ENCODE peak calls at places on chromosomes 16 and 17, in four cellular contexts. One of them, this sample, is unnamed.

GRCh38 chr16:82703156-82703555 is 76.4 kb downstream of the CDH13 start:
- DNase-seq in PC-9: no peak
- DNase-seq in AG09319: no peak
- DNase-seq in NCI-H524 treated with DMSO at 0.1 percent for 48 hours: no peak
- DNase-seq in this sample: no peak

GRCh38 chr16:51154271-51155171 is 3.5 kb upstream of the SALL1 start:
- DNase-seq in AG09319: no peak
- DNase-seq in NCI-H524 treated with DMSO at 0.1 percent for 48 hours: no peak
- DNase-seq in PC-9: no peak
- DNase-seq in this sample: no peak

GRCh38 chr17:7466318-7466643 is 13.2 kb downstream of the ZBTB4 start:
- DNase-seq in PC-9: no peak
- DNase-seq in AG09319: no peak
- DNase-seq in NCI-H524 treated with DMSO at 0.1 percent for 48 hours: no peak
- DNase-seq in this sample: no peak

GRCh38 chr17:36920032-36921000 is 17.0 kb upstream of the LHX1 start:
- DNase-seq in NCI-H524 treated with DMSO at 0.1 percent for 48 hours: no peak
- DNase-seq in AG09319: no peak
- DNase-seq in PC-9: peak; percentile 84
- DNase-seq in this sample: peak; percentile 72

GRCh38 chr16:84482951-84483881 is 21.2 kb downstream of the MEAK7 start:
- DNase-seq in PC-9: no peak
- DNase-seq in AG09319: no peak
- DNase-seq in NCI-H524 treated with DMSO at 0.1 percent for 48 hours: no peak
- DNase-seq in this sample: no peak

GRCh38 chr16:19524356-19524865 is 669 bp downstream of the CCP110 start:
- DNase-seq in PC-9: no peak
- DNase-seq in AG09319: no peak
- DNase-seq in NCI-H524 treated with DMSO at 0.1 percent for 48 hours: no peak
- DNase-seq in this sample: no peak

GRCh38 chr17:32517982-32518381 is 31.2 kb downstream of the CDK5R1 start:
- DNase-seq in NCI-H524 treated with DMSO at 0.1 percent for 48 hours: no peak
- DNase-seq in PC-9: no peak
- DNase-seq in AG09319: no peak
- DNase-seq in this sample: no peak

GRCh38 chr16:57941016-57941656 is 29.8 kb downstream of the CNGB1 start:
- DNase-seq in AG09319: peak; percentile 15
- DNase-seq in PC-9: peak; percentile 38
- DNase-seq in NCI-H524 treated with DMSO at 0.1 percent for 48 hours: no peak
- DNase-seq in this sample: peak; percentile 38

GRCh38 chr16:85998868-85999729 is 100.1 kb downstream of the IRF8 start:
- DNase-seq in NCI-H524 treated with DMSO at 0.1 percent for 48 hours: no peak
- DNase-seq in AG09319: no peak
- DNase-seq in PC-9: no peak
- DNase-seq in this sample: no peak

GRCh38 chr17:39653662-39654331 is 11.4 kb upstream of the TCAP start:
- DNase-seq in AG09319: no peak
- DNase-seq in NCI-H524 treated with DMSO at 0.1 percent for 48 hours: no peak
- DNase-seq in PC-9: peak; percentile 43
- DNase-seq in this sample: no peak

GRCh38 chr17:14211778-14212177 is 24.9 kb downstream of the CDRT15 start:
- DNase-seq in AG09319: no peak
- DNase-seq in NCI-H524 treated with DMSO at 0.1 percent for 48 hours: no peak
- DNase-seq in PC-9: no peak
- DNase-seq in this sample: no peak

GRCh38 chr16:68640972-68641371 is 4.1 kb upstream of the CDH3 start:
- DNase-seq in PC-9: peak; percentile 51
- DNase-seq in NCI-H524 treated with DMSO at 0.1 percent for 48 hours: no peak
- DNase-seq in AG09319: no peak
- DNase-seq in this sample: no peak

GRCh38 chr17:21025446-21025845 is 17.4 kb downstream of the USP22 start:
- DNase-seq in PC-9: no peak
- DNase-seq in AG09319: no peak
- DNase-seq in NCI-H524 treated with DMSO at 0.1 percent for 48 hours: no peak
- DNase-seq in this sample: no peak

GRCh38 chr16:84883301-84883700 is 63.5 kb downstream of the CRISPLD2 start:
- DNase-seq in PC-9: peak; percentile 62
- DNase-seq in AG09319: no peak
- DNase-seq in NCI-H524 treated with DMSO at 0.1 percent for 48 hours: no peak
- DNase-seq in this sample: no peak

GRCh38 chr16:51577621-51578303 is 426.7 kb upstream of the SALL1 start:
- DNase-seq in PC-9: no peak
- DNase-seq in AG09319: no peak
- DNase-seq in NCI-H524 treated with DMSO at 0.1 percent for 48 hours: no peak
- DNase-seq in this sample: no peak

GRCh38 chr16:29806641-29807425 is 504 bp downstream of the MAZ start:
- DNase-seq in AG09319: no peak
- DNase-seq in PC-9: peak; percentile 78
- DNase-seq in NCI-H524 treated with DMSO at 0.1 percent for 48 hours: no peak
- DNase-seq in this sample: no peak

GRCh38 chr17:76986318-76986717 is 118.1 kb downstream of the MGAT5B start:
- DNase-seq in PC-9: no peak
- DNase-seq in NCI-H524 treated with DMSO at 0.1 percent for 48 hours: no peak
- DNase-seq in AG09319: no peak
- DNase-seq in this sample: no peak

GRCh38 chr16:23434380-23434779 is 18.6 kb downstream of the COG7 start:
- DNase-seq in PC-9: peak; percentile 28
- DNase-seq in NCI-H524 treated with DMSO at 0.1 percent for 48 hours: peak; percentile 11
- DNase-seq in AG09319: peak; percentile 49
- DNase-seq in this sample: peak; percentile 23

GRCh38 chr17:75913537-75914210 is 9.0 kb upstream of the MRPL38 start:
- DNase-seq in PC-9: no peak
- DNase-seq in AG09319: no peak
- DNase-seq in NCI-H524 treated with DMSO at 0.1 percent for 48 hours: no peak
- DNase-seq in this sample: no peak

GRCh38 chr17:17398188-17398927 is 78.4 kb upstream of the MED9 start:
- DNase-seq in PC-9: no peak
- DNase-seq in NCI-H524 treated with DMSO at 0.1 percent for 48 hours: peak; percentile 86
- DNase-seq in AG09319: no peak
- DNase-seq in this sample: no peak

GRCh38 chr17:17919169-17920107 is 52.8 kb downstream of the TOM1L2 start:
- DNase-seq in AG09319: peak; percentile 52
- DNase-seq in NCI-H524 treated with DMSO at 0.1 percent for 48 hours: peak; percentile 10
- DNase-seq in PC-9: peak; percentile 78
- DNase-seq in this sample: peak; percentile 37

GRCh38 chr16:12646098-12646489 is 157.6 kb downstream of the CPPED1 start:
- DNase-seq in AG09319: no peak
- DNase-seq in PC-9: no peak
- DNase-seq in NCI-H524 treated with DMSO at 0.1 percent for 48 hours: no peak
- DNase-seq in this sample: no peak

GRCh38 chr16:4988647-4989046 is 30.5 kb downstream of the SEC14L5 start:
- DNase-seq in AG09319: no peak
- DNase-seq in PC-9: no peak
- DNase-seq in NCI-H524 treated with DMSO at 0.1 percent for 48 hours: no peak
- DNase-seq in this sample: no peak

GRCh38 chr16:15592324-15592723 is 50.6 kb downstream of the MARF1 start:
- DNase-seq in PC-9: peak; percentile 40
- DNase-seq in NCI-H524 treated with DMSO at 0.1 percent for 48 hours: no peak
- DNase-seq in AG09319: no peak
- DNase-seq in this sample: no peak

GRCh38 chr17:82520041-82520910 is 744 bp downstream of the FOXK2 start:
- DNase-seq in NCI-H524 treated with DMSO at 0.1 percent for 48 hours: no peak
- DNase-seq in PC-9: no peak
- DNase-seq in AG09319: no peak
- DNase-seq in this sample: no peak

GRCh38 chr17:49969134-49969759 is at the start of gene DLX4:
- DNase-seq in PC-9: no peak
- DNase-seq in AG09319: no peak
- DNase-seq in NCI-H524 treated with DMSO at 0.1 percent for 48 hours: no peak
- DNase-seq in this sample: no peak

GRCh38 chr16:49489686-49490320 is 116.2 kb downstream of the C16orf78 start:
- DNase-seq in AG09319: no peak
- DNase-seq in PC-9: no peak
- DNase-seq in NCI-H524 treated with DMSO at 0.1 percent for 48 hours: no peak
- DNase-seq in this sample: no peak

GRCh38 chr17:12789075-12789975 is at the start of gene ARHGAP44:
- DNase-seq in AG09319: peak; percentile 11
- DNase-seq in NCI-H524 treated with DMSO at 0.1 percent for 48 hours: no peak
- DNase-seq in PC-9: peak; percentile 22
- DNase-seq in this sample: peak; percentile 12

GRCh38 chr17:16909472-16909871 is 62.4 kb downstream of the TNFRSF13B start:
- DNase-seq in AG09319: no peak
- DNase-seq in NCI-H524 treated with DMSO at 0.1 percent for 48 hours: no peak
- DNase-seq in PC-9: no peak
- DNase-seq in this sample: no peak

GRCh38 chr17:45357364-45357997 is 40.7 kb upstream of the MAP3K14 start:
- DNase-seq in NCI-H524 treated with DMSO at 0.1 percent for 48 hours: no peak
- DNase-seq in PC-9: no peak
- DNase-seq in AG09319: no peak
- DNase-seq in this sample: no peak

GRCh38 chr16:73122604-73123386 is 74.9 kb upstream of the ZFHX3 start:
- DNase-seq in AG09319: no peak
- DNase-seq in PC-9: no peak
- DNase-seq in NCI-H524 treated with DMSO at 0.1 percent for 48 hours: no peak
- DNase-seq in this sample: no peak

GRCh38 chr17:72388765-72389473 is 268.1 kb downstream of the SOX9 start:
- DNase-seq in PC-9: peak; percentile 86
- DNase-seq in AG09319: no peak
- DNase-seq in NCI-H524 treated with DMSO at 0.1 percent for 48 hours: peak; percentile 70
- DNase-seq in this sample: no peak

GRCh38 chr16:69513180-69513966 is 52.4 kb upstream of the NFAT5 start:
- DNase-seq in PC-9: peak; percentile 89
- DNase-seq in NCI-H524 treated with DMSO at 0.1 percent for 48 hours: no peak
- DNase-seq in AG09319: no peak
- DNase-seq in this sample: peak; percentile 30

GRCh38 chr17:74288785-74289184 is 14.8 kb downstream of the DNAI2 start:
- DNase-seq in AG09319: no peak
- DNase-seq in PC-9: no peak
- DNase-seq in NCI-H524 treated with DMSO at 0.1 percent for 48 hours: no peak
- DNase-seq in this sample: no peak

GRCh38 chr17:73027130-73027741 is 65.3 kb downstream of the SLC39A11 start:
- DNase-seq in AG09319: no peak
- DNase-seq in PC-9: no peak
- DNase-seq in NCI-H524 treated with DMSO at 0.1 percent for 48 hours: no peak
- DNase-seq in this sample: no peak

GRCh38 chr17:79073706-79074088 is 927 bp upstream of the ENGASE start:
- DNase-seq in PC-9: no peak
- DNase-seq in NCI-H524 treated with DMSO at 0.1 percent for 48 hours: no peak
- DNase-seq in AG09319: no peak
- DNase-seq in this sample: no peak

GRCh38 chr17:57892146-57892819 is 42.4 kb upstream of the MRPS23 start:
- DNase-seq in AG09319: peak; percentile 82
- DNase-seq in NCI-H524 treated with DMSO at 0.1 percent for 48 hours: peak; percentile 54
- DNase-seq in PC-9: peak; percentile 88
- DNase-seq in this sample: no peak

GRCh38 chr17:75725504-75725903 is 4.2 kb downstream of the ITGB4 start:
- DNase-seq in PC-9: no peak
- DNase-seq in AG09319: no peak
- DNase-seq in NCI-H524 treated with DMSO at 0.1 percent for 48 hours: no peak
- DNase-seq in this sample: no peak

This sample was measured in retinal pigment epithelial cell.